ENCODE peak calls at places on chromosomes 4 and X, in five cellular contexts. O is heart right ventricle, J is T-helper 17 cell, S is GOT3, U is HuH-7.5. D is an unnamed sample.

GRCh38 chr4:118193421-118193820 is 159.1 kb downstream of the NDST3 start:
- DNase-seq in S (no peak), U (no peak), O (no peak), J (no peak), D (no peak)

GRCh38 chr4:138773321-138773720 is 242.3 kb upstream of the NOCT start:
- DNase-seq in U (no peak), O (no peak), S (no peak), J (no peak), D (no peak)

GRCh38 chr4:75513529-75514130 is 573 bp downstream of the RCHY1 start:
- DNase-seq in S (no peak), J (peak; percentile 8), U (no peak), O (no peak), D (peak; percentile 14)

GRCh38 chr4:40976343-40976742 is 226.6 kb downstream of the NSUN7 start:
- DNase-seq in U (peak; percentile 22), O (peak; percentile 59), S (no peak), J (no peak), D (no peak)

GRCh38 chr4:133000012-133000411 is 149.1 kb upstream of the PCDH10 start:
- DNase-seq in O (no peak), J (no peak), U (no peak), S (no peak), D (no peak)

GRCh38 chr4:165011403-165011802 is 20.4 kb upstream of the TRIM60 start:
- DNase-seq in U (no peak), O (no peak), J (no peak), S (no peak), D (no peak)

GRCh38 chr4:179797718-179798117 is 2355.5 kb upstream of the AGA start:
- DNase-seq in U (no peak), J (no peak), O (no peak), S (no peak), D (no peak)

GRCh38 chr4:161663844-161664243 is 500.0 kb downstream of the FSTL5 start:
- DNase-seq in S (no peak), J (no peak), U (no peak), O (no peak), D (no peak)

GRCh38 chr4:10002278-10002677 is 19.0 kb downstream of the SLC2A9 start:
- DNase-seq in O (no peak), U (no peak), S (no peak), J (no peak), D (no peak)

GRCh38 chrX:7330971-7331746 is 183.2 kb upstream of the PUDP start:
- DNase-seq in J (no peak), U (no peak), S (no peak), O (no peak), D (no peak)

GRCh38 chr4:20252656-20253271 is 1.1 kb downstream of the SLIT2 start:
- DNase-seq in S (peak; percentile 7), J (no peak), O (peak; percentile 11), U (peak; percentile 91), D (no peak)

GRCh38 chr4:2041234-2042130 is 17.6 kb upstream of the NAT8L start:
- DNase-seq in S (no peak), O (peak; percentile 73), J (peak; percentile 65), U (peak; percentile 96), D (peak; percentile 80)

GRCh38 chr4:8893624-8894423 is 22.2 kb upstream of the HMX1 start:
- DNase-seq in J (no peak), U (no peak), O (no peak), S (no peak), D (no peak)

GRCh38 chr4:8534129-8534528 is 46.1 kb upstream of the GPR78 start:
- DNase-seq in U (no peak), O (no peak), S (no peak), J (no peak), D (no peak)

GRCh38 chr4:5990446-5991160 is 27.6 kb downstream of the C4orf50 start:
- DNase-seq in U (no peak), J (no peak), O (no peak), S (no peak), D (no peak)

GRCh38 chrX:40496728-40497127 is 84.0 kb upstream of the ATP6AP2 start:
- DNase-seq in J (no peak), S (no peak), O (peak; percentile 8), U (no peak), D (no peak)

GRCh38 chrX:71870337-71871098 is 40.1 kb upstream of the NHSL2 start:
- DNase-seq in S (no peak), O (no peak), U (no peak), J (no peak), D (no peak)

GRCh38 chr4:14529653-14530052 is 472.6 kb upstream of the CPEB2 start:
- DNase-seq in S (no peak), U (no peak), O (no peak), J (no peak), D (no peak)

GRCh38 chr4:174018236-174018635 is 265.2 kb downstream of the FBXO8 start:
- DNase-seq in U (no peak), S (no peak), O (no peak), J (no peak), D (no peak)

GRCh38 chrX:18591834-18592233 is 80.1 kb downstream of the RS1 start:
- DNase-seq in J (no peak), O (no peak), S (no peak), U (no peak), D (no peak)

GRCh38 chr4:165828928-165829327 is 44.1 kb upstream of the TLL1 start:
- DNase-seq in S (no peak), O (no peak), J (no peak), U (no peak), D (no peak)

GRCh38 chr4:115119804-115120352 is 6.5 kb upstream of the NDST4 start:
- DNase-seq in O (no peak), J (no peak), S (no peak), U (no peak), D (no peak)

GRCh38 chr4:116244771-116245170 is 840.6 kb downstream of the TRAM1L1 start:
- DNase-seq in S (no peak), U (no peak), J (no peak), O (no peak), D (no peak)

GRCh38 chrX:149286940-149287349 is 218.2 kb downstream of the IDS start:
- DNase-seq in O (peak; percentile 4), J (no peak), U (peak; percentile 3), S (no peak), D (no peak)

GRCh38 chrX:70043685-70044084 is 6.1 kb downstream of the AWAT2 start:
- DNase-seq in S (no peak), U (no peak), O (no peak), J (no peak), D (no peak)

D was measured in activated B cell treated with CpG ODN at 0.5 μM for 24 hours.